ENCODE peak calls at places on chromosomes 1 and 21, in four cellular contexts. One of them, this sample, is unnamed. For H3K4me1, the result is how much of the 10 kb centered on the place peaks cover.

GRCh38 chr1:224169876-224170275 is 13.2 kb upstream of the DEGS1 start:
- DNase-seq in A549: no peak
- DNase-seq in upper lobe of right lung: no peak
- DNase-seq in thoracic aorta: no peak
- DNase-seq in this sample: no peak

GRCh38 chr1:196462101-196462500 is 146.1 kb downstream of the KCNT2 start:
- DNase-seq in A549: no peak
- DNase-seq in upper lobe of right lung: no peak
- DNase-seq in thoracic aorta: no peak
- DNase-seq in this sample: no peak

GRCh38 chr1:47893412-47893811 is 103.8 kb downstream of the TRABD2B start:
- DNase-seq in A549: no peak
- DNase-seq in upper lobe of right lung: no peak
- DNase-seq in thoracic aorta: no peak
- DNase-seq in this sample: no peak

GRCh38 chr1:40153073-40153770 is 8.0 kb upstream of the RLF start:
- DNase-seq in A549: no peak
- DNase-seq in upper lobe of right lung: no peak
- DNase-seq in thoracic aorta: no peak
- DNase-seq in this sample: no peak

GRCh38 chr1:157045251-157046218 is at the start of gene ARHGEF11:
- DNase-seq in A549: peak
- DNase-seq in upper lobe of right lung: peak
- DNase-seq in thoracic aorta: peak
- DNase-seq in this sample: peak

GRCh38 chr1:184472117-184472516 is 85.3 kb downstream of the C1orf21 start:
- DNase-seq in A549: no peak
- DNase-seq in upper lobe of right lung: no peak
- DNase-seq in thoracic aorta: no peak
- DNase-seq in this sample: no peak

GRCh38 chr1:85606414-85606800 is 25.8 kb downstream of the CCN1 start:
- DNase-seq in A549: no peak
- DNase-seq in upper lobe of right lung: no peak
- DNase-seq in thoracic aorta: no peak
- DNase-seq in this sample: no peak

GRCh38 chr1:66265796-66266195 is 268.2 kb upstream of the SGIP1 start:
- DNase-seq in A549: no peak
- DNase-seq in upper lobe of right lung: no peak
- DNase-seq in thoracic aorta: no peak
- DNase-seq in this sample: no peak

GRCh38 chr1:89610457-89610991 is 22.4 kb upstream of the LRRC8C start:
- DNase-seq in A549: no peak
- DNase-seq in upper lobe of right lung: no peak
- DNase-seq in thoracic aorta: no peak
- DNase-seq in this sample: no peak

GRCh38 chr1:201795066-201795465 is 33.9 kb upstream of the IPO9 start:
- DNase-seq in A549: no peak
- DNase-seq in upper lobe of right lung: no peak
- DNase-seq in thoracic aorta: no peak
- DNase-seq in this sample: no peak

GRCh38 chr1:36115200-36115669 is 9.8 kb downstream of the COL8A2 start:
- DNase-seq in A549: no peak
- DNase-seq in upper lobe of right lung: no peak
- DNase-seq in thoracic aorta: peak
- DNase-seq in this sample: peak

GRCh38 chr1:232259333-232259732 is 370.6 kb downstream of the SIPA1L2 start:
- DNase-seq in A549: no peak
- DNase-seq in upper lobe of right lung: no peak
- DNase-seq in thoracic aorta: no peak
- DNase-seq in this sample: no peak

GRCh38 chr1:203028067-203028783 is 1.9 kb downstream of the PPFIA4 start:
- DNase-seq in A549: no peak
- DNase-seq in upper lobe of right lung: no peak
- DNase-seq in thoracic aorta: no peak
- DNase-seq in this sample: peak

GRCh38 chr1:156725683-156726280 is 2.5 kb upstream of the METTL25B start:
- DNase-seq in A549: peak
- DNase-seq in upper lobe of right lung: peak
- DNase-seq in thoracic aorta: no peak
- DNase-seq in this sample: peak

GRCh38 chr1:56357931-56358783 is 221.2 kb downstream of the PLPP3 start:
- DNase-seq in A549: no peak
- DNase-seq in upper lobe of right lung: no peak
- DNase-seq in thoracic aorta: no peak
- DNase-seq in this sample: no peak

GRCh38 chr1:52238887-52239707 is 97.2 kb downstream of the ZFYVE9 start:
- DNase-seq in A549: no peak
- DNase-seq in upper lobe of right lung: no peak
- DNase-seq in thoracic aorta: no peak
- DNase-seq in this sample: no peak

GRCh38 chr1:58722967-58723366 is 23.1 kb upstream of the MYSM1 start:
- DNase-seq in A549: no peak
- DNase-seq in upper lobe of right lung: no peak
- DNase-seq in thoracic aorta: no peak
- DNase-seq in this sample: no peak

GRCh38 chr21:45643021-45643980 is at the start of gene PCBP3:
- DNase-seq in A549: peak
- DNase-seq in upper lobe of right lung: peak
- DNase-seq in thoracic aorta: peak
- DNase-seq in this sample: peak

GRCh38 chr1:78839704-78840277 is 166.7 kb downstream of the ADGRL4 start:
- DNase-seq in A549: no peak
- DNase-seq in upper lobe of right lung: no peak
- DNase-seq in thoracic aorta: no peak
- DNase-seq in this sample: peak

GRCh38 chr1:230277201-230277771 is 148.8 kb downstream of the PGBD5 start:
- DNase-seq in A549: no peak
- DNase-seq in upper lobe of right lung: peak
- DNase-seq in thoracic aorta: no peak
- DNase-seq in this sample: no peak

GRCh38 chr1:103180660-103181059 is 72.3 kb upstream of the COL11A1 start:
- DNase-seq in A549: no peak
- DNase-seq in upper lobe of right lung: no peak
- DNase-seq in thoracic aorta: no peak
- DNase-seq in this sample: no peak

GRCh38 chr1:1616045-1616821 is 933 bp downstream of the MIB2 start:
- DNase-seq in A549: no peak
- DNase-seq in upper lobe of right lung: peak
- DNase-seq in thoracic aorta: no peak
- DNase-seq in this sample: no peak

GRCh38 chr1:54180666-54181360 is 19.0 kb downstream of the CYB5RL start:
- DNase-seq in A549: no peak
- DNase-seq in upper lobe of right lung: no peak
- DNase-seq in thoracic aorta: no peak
- DNase-seq in this sample: no peak

DNA sequence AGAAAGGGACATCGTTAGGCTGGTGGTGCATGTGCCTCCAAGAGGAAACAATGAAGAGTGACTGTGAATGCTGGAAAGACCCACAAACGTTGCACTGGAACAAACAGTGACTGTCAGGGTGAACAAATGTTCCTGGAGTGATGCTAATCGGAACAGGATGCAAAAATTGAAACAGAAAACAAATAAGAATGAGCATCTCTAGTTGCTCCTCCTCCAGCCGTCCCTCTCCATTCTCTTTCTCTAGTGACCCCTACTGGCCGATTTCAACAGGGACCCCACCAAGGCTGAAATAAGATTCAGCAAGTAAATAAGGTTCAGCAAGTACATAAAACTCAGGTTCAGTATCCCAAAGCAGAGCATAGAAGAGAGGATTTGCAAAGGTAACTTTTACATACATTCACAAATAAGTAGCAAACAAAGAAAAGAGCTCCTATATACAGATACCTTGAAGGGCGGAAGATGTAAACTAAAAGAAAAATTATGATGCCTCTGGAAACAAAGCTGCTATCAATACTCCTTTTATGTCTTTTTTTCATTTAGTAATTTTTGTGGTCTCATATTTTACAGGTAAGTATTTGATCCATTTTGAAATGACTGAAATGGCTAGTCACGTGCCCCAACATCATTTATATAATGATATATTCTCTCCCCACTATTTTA is 836.1 kb upstream of the ADAMTS5 start:
- DNase-seq in A549: no peak
- DNase-seq in upper lobe of right lung: no peak
- DNase-seq in thoracic aorta: no peak
- DNase-seq in this sample: no peak
- TF ChIP-seq CTCF in A549: peak
- TF ChIP-seq CTCF in upper lobe of right lung: peak
- TF ChIP-seq CTCF in thoracic aorta: peak
- TF ChIP-seq CTCF in this sample: no peak

GRCh38 chr1:181661569-181661968 is 178.3 kb downstream of the CACNA1E start:
- DNase-seq in A549: no peak
- DNase-seq in upper lobe of right lung: no peak
- DNase-seq in thoracic aorta: no peak
- DNase-seq in this sample: no peak

GRCh38 chr1:181662606-181663005 is 179.3 kb downstream of the CACNA1E start:
- DNase-seq in A549: no peak
- DNase-seq in upper lobe of right lung: no peak
- DNase-seq in thoracic aorta: no peak
- DNase-seq in this sample: no peak

GRCh38 chr1:181656491-181656890 is 173.2 kb downstream of the CACNA1E start:
- DNase-seq in A549: no peak
- DNase-seq in upper lobe of right lung: no peak
- DNase-seq in thoracic aorta: no peak
- DNase-seq in this sample: no peak

GRCh38 chr1:181660621-181661020 is 177.3 kb downstream of the CACNA1E start:
- DNase-seq in A549: no peak
- DNase-seq in upper lobe of right lung: no peak
- DNase-seq in thoracic aorta: no peak
- DNase-seq in this sample: no peak

GRCh38 chr1:181659348-181659957 is 176.1 kb downstream of the CACNA1E start:
- DNase-seq in A549: no peak
- DNase-seq in upper lobe of right lung: no peak
- DNase-seq in thoracic aorta: no peak
- DNase-seq in this sample: no peak
- H3K27ac ChIP-seq in A549: no peak
- H3K27ac ChIP-seq in upper lobe of right lung: no peak
- H3K27ac ChIP-seq in thoracic aorta: no peak
- H3K27ac ChIP-seq in this sample: no peak

GRCh38 chr21:37371041-37371397 is 4.4 kb downstream of the DYRK1A start:
- DNase-seq in A549: no peak
- DNase-seq in upper lobe of right lung: no peak
- DNase-seq in thoracic aorta: no peak
- DNase-seq in this sample: no peak
- H3K4me1 ChIP-seq in A549: half or more
- H3K4me1 ChIP-seq in upper lobe of right lung: half or more
- H3K4me1 ChIP-seq in thoracic aorta: half or more
- H3K4me1 ChIP-seq in this sample: under half

DNA sequence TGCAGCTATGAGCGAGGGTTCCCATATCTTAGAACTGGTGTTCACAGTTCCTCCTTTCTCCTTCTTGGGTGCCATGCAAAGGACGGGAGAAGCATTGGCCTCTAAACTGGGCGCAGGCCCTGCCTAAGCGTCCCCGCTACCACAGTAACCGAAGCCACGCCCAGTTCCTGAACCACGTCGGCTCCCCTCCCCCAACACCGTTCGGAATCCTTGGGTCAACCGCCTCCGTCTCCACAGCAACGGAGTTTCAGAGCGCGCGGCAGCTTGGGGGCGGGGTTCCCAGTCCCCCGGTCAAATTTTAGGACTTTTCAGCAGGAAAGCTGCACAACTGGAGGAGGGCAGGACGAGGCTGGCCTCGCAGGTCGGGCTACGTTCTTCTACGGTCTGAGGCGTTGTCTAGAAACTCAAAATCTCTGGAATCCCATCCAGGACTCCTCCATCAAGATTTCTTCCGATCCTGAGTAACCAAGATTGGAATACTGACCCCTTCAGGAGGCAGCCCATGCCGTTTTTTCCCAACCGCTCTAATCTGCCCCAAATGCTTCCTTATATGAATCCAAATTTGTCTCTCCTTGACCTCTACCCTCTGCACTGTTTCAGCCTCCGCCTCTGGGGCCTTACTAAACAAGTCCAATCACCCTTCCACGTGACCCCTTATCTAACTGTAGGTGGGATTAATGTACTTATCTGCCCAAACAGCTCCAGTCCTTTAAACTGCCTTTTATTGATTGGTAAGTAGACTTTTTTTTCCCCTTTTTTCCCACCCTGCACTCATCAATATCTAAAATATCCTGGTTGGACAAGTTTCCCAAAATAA is at the start of gene SPAG17:
- DNase-seq in A549: peak
- DNase-seq in upper lobe of right lung: peak
- DNase-seq in thoracic aorta: no peak
- DNase-seq in this sample: peak
- TF ChIP-seq CTCF in A549: peak
- TF ChIP-seq CTCF in upper lobe of right lung: no peak
- TF ChIP-seq CTCF in thoracic aorta: no peak
- TF ChIP-seq CTCF in this sample: no peak